ENCODE peak calls at places on chromosomes 6 and 20, in nine cellular contexts. T, C, Y, Z, J, B, W, E and R are unnamed samples.

GRCh38 chr6:111559193-111560097 is 46.2 kb downstream of the TRAF3IP2 start:
- DNase-seq in C (no peak), B (no peak), E (no peak), Z (no peak), T (no peak), W (no peak), Y (peak; percentile 12), J (no peak), R (no peak)

GRCh38 chr20:44120676-44121425 is 66.1 kb downstream of the JPH2 start:
- DNase-seq in Z (no peak), J (no peak), E (no peak), Y (no peak), C (no peak), W (no peak), B (no peak), T (no peak), R (no peak)

GRCh38 chr6:77930945-77931344 is 278.1 kb downstream of the MEI4 start:
- DNase-seq in C (no peak), T (no peak), B (no peak), W (no peak), E (no peak), Y (no peak), J (no peak), Z (no peak), R (no peak)

GRCh38 chr6:168922436-168922835 is 331.2 kb downstream of the THBS2 start:
- DNase-seq in E (no peak), W (no peak), T (no peak), Z (no peak), C (no peak), J (no peak), Y (no peak), B (no peak), R (no peak)

GRCh38 chr6:145814035-145814500 is 527 bp downstream of the FBXO30 start:
- DNase-seq in Z (no peak), J (peak; percentile 39), Y (no peak), T (peak; percentile 16), C (no peak), W (peak; percentile 49), E (no peak), B (no peak), R (peak; percentile 31)

GRCh38 chr6:1404066-1404712 is 14.8 kb downstream of the FOXF2 start:
- DNase-seq in Z (no peak), J (peak; percentile 35), T (no peak), E (no peak), C (no peak), B (no peak), W (no peak), Y (no peak), R (no peak)

GRCh38 chr20:10007747-10008146 is 27.0 kb upstream of the ANKEF1 start:
- DNase-seq in E (no peak), J (no peak), B (no peak), Z (no peak), T (no peak), Y (no peak), W (no peak), C (no peak), R (no peak)

GRCh38 chr6:12403201-12403826 is 113.2 kb downstream of the EDN1 start:
- DNase-seq in E (no peak), B (no peak), W (no peak), C (no peak), J (peak; percentile 89), Z (no peak), T (no peak), Y (no peak), R (no peak)

GRCh38 chr20:33162753-33163152 is 5.2 kb upstream of the BPIFA2 start:
- DNase-seq in W (no peak), E (no peak), T (no peak), J (no peak), Z (no peak), C (no peak), B (no peak), Y (no peak), R (no peak)

GRCh38 chr6:142551145-142551811 is 249.5 kb downstream of the ADGRG6 start:
- DNase-seq in Y (no peak), E (no peak), J (peak; percentile 13), T (no peak), C (no peak), Z (peak; percentile 15), B (no peak), W (no peak), R (no peak)

GRCh38 chr6:151475653-151476523 is 17.9 kb upstream of the CCDC170 start:
- DNase-seq in C (no peak), W (peak; percentile 65), B (no peak), Y (no peak), T (peak; percentile 46), Z (no peak), J (peak; percentile 42), E (no peak), R (no peak)

GRCh38 chr6:21816231-21816630 is 222.7 kb downstream of the SOX4 start:
- DNase-seq in Z (no peak), T (no peak), J (no peak), C (no peak), W (no peak), B (no peak), Y (no peak), E (no peak), R (no peak)

GRCh38 chr6:75530696-75531095 is 37.1 kb upstream of the FILIP1 start:
- DNase-seq in B (no peak), Z (no peak), J (no peak), C (no peak), W (no peak), Y (no peak), E (no peak), T (no peak), R (no peak)

GRCh38 chr6:75176076-75176582 is 29.7 kb downstream of the COL12A1 start:
- DNase-seq in C (no peak), Y (no peak), B (no peak), T (no peak), Z (no peak), J (no peak), W (no peak), E (no peak), R (no peak)

GRCh38 chr20:33131949-33132822 is 35.8 kb upstream of the BPIFA2 start:
- DNase-seq in B (no peak), T (no peak), W (no peak), C (no peak), Y (no peak), J (no peak), E (no peak), Z (no peak), R (no peak)

GRCh38 chr6:80338201-80338836 is 231.8 kb downstream of the BCKDHB start:
- DNase-seq in C (no peak), T (peak; percentile 22), E (peak; percentile 37), W (no peak), Y (peak; percentile 36), J (peak; percentile 15), Z (peak; percentile 49), B (peak; percentile 13), R (peak; percentile 14)

GRCh38 chr20:17762873-17763557 is 63.2 kb downstream of the BANF2 start:
- DNase-seq in Y (no peak), B (no peak), E (no peak), T (no peak), W (no peak), C (no peak), J (no peak), Z (no peak), R (no peak)

GRCh38 chr20:60680554-60680953 is 571.5 kb upstream of the CDH4 start:
- DNase-seq in J (no peak), Y (no peak), Z (no peak), B (no peak), W (no peak), T (no peak), C (no peak), E (no peak), R (no peak)

GRCh38 chr20:63177785-63178444 is 38.0 kb downstream of the YTHDF1 start:
- DNase-seq in B (no peak), W (no peak), C (no peak), J (no peak), Y (no peak), Z (no peak), T (no peak), E (no peak), R (peak; percentile 37)

GRCh38 chr6:93423542-93423941 is 4.2 kb upstream of the EPHA7 start:
- DNase-seq in B (no peak), Z (no peak), T (peak; percentile 65), C (no peak), W (peak; percentile 70), J (peak; percentile 13), Y (peak; percentile 20), E (no peak), R (no peak)

GRCh38 chr6:169266746-169267629 is 13.3 kb upstream of the THBS2 start:
- DNase-seq in T (no peak), W (no peak), B (no peak), Z (no peak), Y (no peak), C (no peak), J (peak; percentile 65), E (no peak), R (no peak)

GRCh38 chr6:31727034-31727716 is 1.9 kb downstream of the DDAH2 start:
- DNase-seq in Z (no peak), Y (no peak), E (no peak), J (no peak), B (no peak), C (no peak), W (no peak), T (no peak), R (no peak)

GRCh38 chr6:56314683-56315523 is 67.5 kb upstream of the COL21A1 start:
- DNase-seq in J (peak; percentile 50), Y (peak; percentile 11), T (peak; percentile 40), B (no peak), C (no peak), Z (no peak), W (peak; percentile 28), E (no peak), R (no peak)

GRCh38 chr6:7532821-7533220 is 8.7 kb upstream of the DSP start:
- DNase-seq in C (no peak), J (no peak), E (no peak), Y (no peak), W (no peak), T (no peak), B (no peak), Z (no peak), R (no peak)

GRCh38 chr20:24079661-24080412 is 91.3 kb upstream of the GGTLC1 start:
- DNase-seq in Z (no peak), W (no peak), J (no peak), T (no peak), B (no peak), C (no peak), E (no peak), Y (no peak), R (no peak)

GRCh38 chr6:43951063-43951755 is 176.0 kb downstream of the MRPL14 start:
- DNase-seq in Y (no peak), Z (no peak), E (no peak), T (peak; percentile 10), W (no peak), C (no peak), B (no peak), J (peak; percentile 19), R (no peak)

GRCh38 chr6:1526689-1527088 is 83.0 kb upstream of the FOXC1 start:
- DNase-seq in Y (no peak), W (no peak), T (no peak), C (no peak), Z (no peak), B (peak; percentile 16), J (no peak), E (no peak), R (no peak)

GRCh38 chr6:88780714-88781389 is 182.6 kb downstream of the RNGTT start:
- DNase-seq in Y (peak; percentile 18), W (peak; percentile 80), C (no peak), B (peak; percentile 3), T (peak; percentile 66), J (peak; percentile 48), Z (peak; percentile 6), E (peak; percentile 46), R (peak; percentile 21)

GRCh38 chr6:35706468-35706867 is 17.8 kb upstream of the FKBP5 start:
- DNase-seq in W (no peak), Y (no peak), Z (no peak), C (no peak), E (no peak), B (no peak), T (no peak), J (peak; percentile 33), R (no peak)

GRCh38 chr6:155219858-155220301 is 43.9 kb upstream of the CLDN20 start:
- DNase-seq in B (no peak), E (no peak), W (no peak), Z (no peak), J (no peak), Y (peak; percentile 34), T (no peak), C (peak; percentile 55), R (no peak)

GRCh38 chr6:44076366-44077200 is 50.7 kb downstream of the MRPL14 start:
- DNase-seq in B (no peak), J (no peak), T (no peak), Y (no peak), C (no peak), E (no peak), Z (no peak), W (no peak), R (peak; percentile 65)